ENCODE peak calls at places on chromosome 12, in six cellular contexts. I is A549; Z is CD4-positive, alpha-beta T cell; N is mesendoderm; Y is lower lobe of right lung; G is fibroblast of lung. W is an unnamed sample.

GRCh38 chr12:101044512-101045074 is 165.4 kb downstream of the SLC5A8 start:
- DNase-seq in Z (no peak), G (no peak), N (no peak), Y (no peak), I (no peak), W (no peak)

GRCh38 chr12:110776410-110776809 is 33.7 kb upstream of the PPP1CC start:
- DNase-seq in G (no peak), Y (no peak), N (no peak), Z (no peak), I (no peak), W (no peak)

GRCh38 chr12:105402366-105402765 is 71.9 kb downstream of the C12orf75 start:
- DNase-seq in I (no peak), N (no peak), Y (no peak), G (no peak), Z (no peak), W (no peak)

GRCh38 chr12:111925171-111925570 is 83.1 kb downstream of the MAPKAPK5 start:
- DNase-seq in N (no peak), Z (no peak), I (no peak), G (no peak), Y (no peak), W (no peak)

GRCh38 chr12:13094349-13094748 is 9.1 kb downstream of the GSG1 start:
- DNase-seq in Z (no peak), Y (no peak), I (no peak), N (no peak), G (peak), W (no peak)

GRCh38 chr12:124581299-124581698 is 13.9 kb upstream of the NCOR2 start:
- DNase-seq in N (no peak), I (no peak), G (no peak), Y (no peak), Z (no peak), W (no peak)

GRCh38 chr12:42790761-42791151 is 201.2 kb upstream of the PRICKLE1 start:
- DNase-seq in I (peak), Y (no peak), Z (no peak), G (peak), N (peak), W (peak)

GRCh38 chr12:41061189-41061588 is 126.9 kb upstream of the PDZRN4 start:
- DNase-seq in Z (no peak), G (no peak), Y (no peak), I (no peak), N (peak), W (no peak)

GRCh38 chr12:84599539-84599938 is 313.1 kb downstream of the SLC6A15 start:
- DNase-seq in Z (no peak), I (no peak), N (peak), G (peak), Y (no peak), W (no peak)

GRCh38 chr12:12985817-12986408 is 14.2 kb downstream of the HEBP1 start:
- DNase-seq in N (peak), Z (peak), Y (no peak), I (peak), G (peak), W (peak)

DNA sequence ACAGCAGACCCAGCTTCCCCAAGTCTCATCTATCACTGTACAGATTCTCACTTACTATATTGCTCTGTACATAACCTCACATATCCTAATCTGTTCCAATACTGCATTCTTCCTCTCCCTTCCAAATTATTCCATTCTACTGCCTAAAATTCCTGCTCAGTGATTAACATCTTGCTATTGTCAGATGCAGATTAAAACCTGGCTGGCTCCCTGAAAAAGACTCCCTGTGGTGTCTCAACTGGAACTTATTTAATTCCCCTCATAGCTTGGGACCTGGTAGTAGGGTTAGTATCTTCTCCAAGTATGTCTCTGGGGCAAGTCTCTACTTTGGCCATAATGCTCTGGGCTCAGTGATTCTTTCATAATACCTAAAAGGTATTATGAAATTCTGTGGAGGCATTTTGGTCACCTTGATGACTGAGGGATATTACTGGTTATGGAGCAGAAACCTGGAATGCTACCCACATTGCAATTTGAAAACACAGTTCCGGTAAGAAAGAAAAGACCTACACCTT is 55.8 kb downstream of the PAWR start:
- DNase-seq in Z (no peak), N (peak), Y (no peak), G (no peak), I (no peak), W (no peak)
- H3K27ac ChIP-seq in Z (no peak), N (no peak), Y (no peak), G (no peak), I (no peak), W (no peak)

DNA sequence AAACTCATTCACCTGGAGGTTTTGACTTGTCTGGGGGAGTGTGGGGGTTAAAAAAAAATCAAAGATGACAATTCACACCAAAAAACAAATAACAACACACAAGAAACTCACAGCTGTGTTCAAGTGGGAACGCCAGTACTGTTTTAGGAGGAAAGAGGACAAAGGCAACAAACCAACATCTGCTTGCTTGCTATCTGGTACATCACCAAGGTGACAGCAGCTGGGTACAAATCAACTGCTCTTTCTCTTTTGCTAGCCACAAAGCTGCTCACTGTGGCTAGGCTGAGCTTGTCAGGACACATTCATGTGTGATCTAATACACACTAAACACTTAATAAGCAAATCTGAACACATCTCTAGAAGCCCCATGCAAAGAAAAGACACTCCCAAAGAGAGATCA is 128.0 kb upstream of the RAP1B start:
- DNase-seq in I (no peak), N (no peak), Y (no peak), G (no peak), Z (no peak), W (no peak)
- H3K27ac ChIP-seq in I (no peak), N (no peak), Y (no peak), G (no peak), Z (no peak), W (no peak)

GRCh38 chr12:93459097-93459496 is 8.2 kb upstream of the MRPL42 start:
- DNase-seq in G (no peak), I (no peak), Y (no peak), N (no peak), Z (no peak), W (no peak)

GRCh38 chr12:93456077-93456476 is 11.2 kb upstream of the MRPL42 start:
- DNase-seq in Z (no peak), N (no peak), G (no peak), Y (no peak), I (no peak), W (no peak)

GRCh38 chr12:93460882-93461281 is 6.4 kb upstream of the MRPL42 start:
- DNase-seq in G (no peak), I (no peak), Z (no peak), N (no peak), Y (no peak), W (no peak)

GRCh38 chr12:93461503-93461902 is 5.8 kb upstream of the MRPL42 start:
- DNase-seq in Z (no peak), Y (no peak), I (no peak), N (no peak), G (no peak), W (no peak)

GRCh38 chr12:93459992-93460391 is 7.3 kb upstream of the MRPL42 start:
- DNase-seq in I (no peak), Y (no peak), N (no peak), Z (no peak), G (no peak), W (no peak)
- H3K27ac ChIP-seq in I (no peak), Y (no peak), N (no peak), Z (no peak), G (no peak), W (no peak)

DNA sequence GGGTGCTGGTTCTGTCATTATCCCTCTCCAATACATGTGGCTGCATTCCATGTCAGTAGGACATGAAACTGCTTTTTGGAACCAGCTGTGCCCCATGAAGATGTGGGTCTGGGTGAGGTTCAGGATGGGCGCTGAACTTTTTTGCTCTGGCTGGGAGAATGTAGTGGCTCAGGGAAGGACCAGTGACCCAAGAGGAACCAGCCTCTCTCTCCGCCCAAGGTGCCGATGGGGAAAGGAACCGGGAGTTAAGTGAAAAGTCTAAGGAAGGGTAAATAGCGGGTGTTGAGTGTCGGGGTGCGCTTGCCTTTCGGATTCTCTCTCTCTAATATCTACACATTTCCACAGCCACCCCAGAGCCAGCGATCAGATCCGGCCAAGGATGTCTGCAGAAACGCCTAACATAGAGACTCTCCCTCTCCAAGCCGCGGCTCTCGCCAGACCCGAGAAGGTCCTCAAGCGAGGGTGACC is 7.8 kb downstream of the ARHGEF25 start:
- DNase-seq in I (no peak), G (no peak), Y (no peak), Z (no peak), N (no peak), W (peak)
- H3K27ac ChIP-seq in I (no peak), G (no peak), Y (no peak), Z (no peak), N (no peak), W (no peak)